ENCODE peak calls at places on chromosomes 7 and 10, in five cellular contexts. One of them, this sample, is unnamed.

GRCh38 chr7:11437987-11438386 is 394.0 kb downstream of the THSD7A start:
- DNase-seq in neuronal stem cell: no peak
- DNase-seq in H1: no peak
- DNase-seq in mesenchymal stem cell: peak
- DNase-seq in H9: no peak
- DNase-seq in this sample: no peak

GRCh38 chr7:34748244-34749039 is 90.4 kb downstream of the NPSR1 start:
- DNase-seq in neuronal stem cell: no peak
- DNase-seq in H1: no peak
- DNase-seq in mesenchymal stem cell: peak
- DNase-seq in H9: peak
- DNase-seq in this sample: peak

GRCh38 chr7:51309361-51310130 is 7.1 kb downstream of the COBL start:
- DNase-seq in mesenchymal stem cell: no peak
- DNase-seq in H9: no peak
- DNase-seq in neuronal stem cell: no peak
- DNase-seq in H1: peak
- DNase-seq in this sample: no peak

GRCh38 chr7:26993816-26994810 is 101.7 kb downstream of the HOXA1 start:
- DNase-seq in neuronal stem cell: no peak
- DNase-seq in H1: no peak
- DNase-seq in mesenchymal stem cell: no peak
- DNase-seq in H9: no peak
- DNase-seq in this sample: no peak

GRCh38 chr7:994592-995308 is 11.8 kb downstream of the CYP2W1 start:
- DNase-seq in mesenchymal stem cell: no peak
- DNase-seq in neuronal stem cell: no peak
- DNase-seq in H9: no peak
- DNase-seq in H1: no peak
- DNase-seq in this sample: no peak

GRCh38 chr10:99520040-99520803 is 12.5 kb upstream of the NKX2-3 start:
- DNase-seq in mesenchymal stem cell: peak
- DNase-seq in H1: peak
- DNase-seq in H9: peak
- DNase-seq in neuronal stem cell: no peak
- DNase-seq in this sample: no peak

GRCh38 chr10:73941300-73941699 is 30.4 kb downstream of the PLAU start:
- DNase-seq in mesenchymal stem cell: peak
- DNase-seq in neuronal stem cell: no peak
- DNase-seq in H1: no peak
- DNase-seq in H9: no peak
- DNase-seq in this sample: no peak

GRCh38 chr7:3892167-3892566 is 591.1 kb downstream of the SDK1 start:
- DNase-seq in H1: no peak
- DNase-seq in H9: no peak
- DNase-seq in neuronal stem cell: no peak
- DNase-seq in mesenchymal stem cell: no peak
- DNase-seq in this sample: no peak

GRCh38 chr10:132446661-132447445 is 49.9 kb downstream of the PWWP2B start:
- DNase-seq in neuronal stem cell: no peak
- DNase-seq in H1: no peak
- DNase-seq in mesenchymal stem cell: peak
- DNase-seq in H9: no peak
- DNase-seq in this sample: peak

GRCh38 chr10:124612611-124613498 is 131.3 kb downstream of the FAM53B start:
- DNase-seq in neuronal stem cell: no peak
- DNase-seq in H1: peak
- DNase-seq in mesenchymal stem cell: peak
- DNase-seq in H9: peak
- DNase-seq in this sample: peak

GRCh38 chr10:36452851-36453250 is 672.5 kb upstream of the ANKRD30A start:
- DNase-seq in H1: no peak
- DNase-seq in H9: no peak
- DNase-seq in mesenchymal stem cell: no peak
- DNase-seq in neuronal stem cell: no peak
- DNase-seq in this sample: no peak

GRCh38 chr7:80263321-80263720 is 128.7 kb downstream of the GNAI1 start:
- DNase-seq in H9: no peak
- DNase-seq in mesenchymal stem cell: no peak
- DNase-seq in H1: no peak
- DNase-seq in neuronal stem cell: no peak
- DNase-seq in this sample: no peak

GRCh38 chr10:31000071-31000787 is 31.4 kb downstream of the ZNF438 start:
- DNase-seq in H9: no peak
- DNase-seq in neuronal stem cell: no peak
- DNase-seq in mesenchymal stem cell: no peak
- DNase-seq in H1: no peak
- DNase-seq in this sample: no peak

DNA sequence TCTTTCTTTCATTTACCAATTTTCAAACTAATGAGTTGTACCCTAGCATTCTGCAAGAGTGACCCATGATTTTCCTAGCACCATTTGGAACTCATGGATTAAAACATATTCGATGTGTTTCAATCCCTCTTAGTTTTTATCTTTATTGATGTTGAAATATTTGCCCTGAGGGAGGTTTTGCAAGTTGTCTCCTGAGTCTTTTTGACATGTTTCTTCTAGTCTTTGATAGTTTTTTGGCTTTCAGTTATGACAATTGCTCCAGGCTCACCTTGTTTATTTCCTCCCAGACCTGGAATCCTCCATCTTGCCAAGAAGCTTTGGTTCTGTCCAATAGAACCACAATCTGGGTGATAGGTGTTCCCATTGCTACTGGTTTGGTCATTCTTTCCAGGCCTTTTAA is 327.8 kb downstream of the WDR11 start:
- DNase-seq in H9: no peak
- DNase-seq in neuronal stem cell: no peak
- DNase-seq in mesenchymal stem cell: no peak
- DNase-seq in H1: no peak
- DNase-seq in this sample: no peak
- H2BK12ac ChIP-seq in H9: no peak
- H2BK12ac ChIP-seq in neuronal stem cell: no peak
- H2BK12ac ChIP-seq in mesenchymal stem cell: no peak
- H2BK12ac ChIP-seq in H1: no peak
- H2BK12ac ChIP-seq in this sample: no peak

DNA sequence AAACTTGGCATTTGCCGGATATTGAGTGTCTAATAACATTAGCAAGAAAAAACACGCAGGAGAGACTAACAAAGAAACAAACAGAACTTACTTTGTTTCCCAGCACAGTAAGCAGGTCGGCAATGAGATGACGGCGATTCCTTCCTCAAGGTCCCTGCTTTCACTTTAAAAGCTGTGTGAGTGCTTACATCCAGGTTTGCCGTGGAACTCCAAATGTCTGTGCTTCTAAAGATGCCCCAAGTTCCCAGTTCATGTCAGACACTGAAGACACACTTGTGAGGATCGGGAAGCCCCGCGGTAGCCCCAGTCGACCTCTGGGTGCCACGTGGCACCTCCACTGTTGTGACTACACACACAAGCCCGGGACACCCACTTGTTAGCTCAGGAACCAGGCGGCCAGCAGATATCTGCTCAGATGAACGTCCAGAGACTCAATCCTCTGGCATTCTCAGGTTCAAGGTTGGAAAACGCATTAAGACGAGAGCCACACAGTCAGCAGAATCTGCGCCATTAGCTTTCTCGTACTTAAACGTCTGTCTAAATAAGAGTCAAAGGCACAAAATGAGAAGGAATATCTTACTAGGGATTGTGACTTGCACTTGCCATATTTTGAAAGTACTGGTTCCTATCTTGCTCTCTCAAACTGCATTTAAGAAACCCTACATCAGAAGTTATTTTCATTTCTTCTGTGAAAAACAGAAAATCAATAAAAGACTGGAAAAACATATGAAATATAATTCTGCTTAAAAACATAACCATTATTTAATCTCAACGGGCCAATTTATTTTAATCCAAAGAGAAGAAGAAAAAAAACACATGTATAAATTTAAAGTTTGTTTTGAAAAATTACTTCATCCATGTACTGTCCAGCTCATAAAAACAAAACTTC is 207.6 kb upstream of the KLF14 start:
- DNase-seq in mesenchymal stem cell: peak
- DNase-seq in H9: no peak
- DNase-seq in H1: no peak
- DNase-seq in neuronal stem cell: no peak
- DNase-seq in this sample: peak
- H4K8ac ChIP-seq in mesenchymal stem cell: no peak
- H4K8ac ChIP-seq in H9: no peak
- H4K8ac ChIP-seq in H1: no peak
- H4K8ac ChIP-seq in neuronal stem cell: no peak
- H4K8ac ChIP-seq in this sample: no peak

DNA sequence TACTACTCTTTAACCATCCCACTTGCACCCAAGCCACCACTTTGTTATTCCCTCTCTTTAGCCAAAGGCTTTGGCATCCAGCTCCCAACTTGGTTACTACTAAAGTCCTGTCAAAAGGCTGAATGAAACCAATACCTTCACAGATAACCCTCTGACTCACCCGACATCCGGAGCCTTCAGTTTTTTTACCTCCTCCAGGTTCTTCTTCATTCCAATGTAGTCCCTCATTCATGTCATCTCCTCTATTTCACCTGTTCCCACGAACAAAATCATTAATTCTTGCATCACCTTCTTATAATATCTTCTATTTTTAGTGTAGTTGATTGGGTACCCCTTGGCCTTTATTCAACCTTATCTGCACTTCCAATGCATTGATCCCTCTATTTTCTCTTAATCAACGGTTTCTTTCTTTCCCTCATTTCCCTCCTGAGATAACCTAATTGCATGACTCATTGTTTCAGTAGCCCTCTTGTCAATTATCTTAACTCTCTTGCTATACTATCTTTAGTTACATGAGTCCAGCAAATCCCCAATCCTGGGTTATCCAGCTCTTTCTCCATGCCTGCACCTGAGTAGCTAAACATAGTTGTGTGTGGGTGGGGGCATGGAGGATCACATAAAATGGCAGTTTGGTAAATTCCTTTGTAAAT is 87.2 kb upstream of the COL1A2 start:
- DNase-seq in mesenchymal stem cell: no peak
- DNase-seq in neuronal stem cell: no peak
- DNase-seq in H1: no peak
- DNase-seq in H9: no peak
- DNase-seq in this sample: peak
- H2BK12ac ChIP-seq in mesenchymal stem cell: no peak
- H2BK12ac ChIP-seq in neuronal stem cell: no peak
- H2BK12ac ChIP-seq in H1: no peak
- H2BK12ac ChIP-seq in H9: no peak
- H2BK12ac ChIP-seq in this sample: peak

DNA sequence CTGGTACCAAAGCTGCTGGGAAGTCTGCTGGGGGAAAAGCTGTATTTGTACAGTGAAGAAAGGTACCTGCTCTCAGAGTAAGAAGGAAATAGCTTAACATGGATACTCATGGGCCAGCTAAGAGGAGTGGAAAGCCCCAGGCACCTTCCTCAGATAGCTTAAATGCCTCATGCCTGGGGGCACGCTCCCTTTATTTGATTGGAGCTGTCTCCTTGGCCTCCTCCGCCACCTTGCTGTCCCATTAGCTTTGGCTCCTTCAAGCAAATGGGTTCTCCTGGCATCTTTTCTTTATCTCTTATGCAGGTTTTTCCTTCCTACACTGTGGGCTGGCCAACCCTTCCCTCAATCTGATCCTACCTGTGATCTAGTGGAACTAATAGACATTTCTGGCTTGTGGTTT is 318.5 kb downstream of the SH2D4B start:
- DNase-seq in H9: no peak
- DNase-seq in neuronal stem cell: no peak
- DNase-seq in H1: no peak
- DNase-seq in mesenchymal stem cell: no peak
- DNase-seq in this sample: peak
- H4K8ac ChIP-seq in H9: no peak
- H4K8ac ChIP-seq in neuronal stem cell: no peak
- H4K8ac ChIP-seq in H1: no peak
- H4K8ac ChIP-seq in mesenchymal stem cell: no peak
- H4K8ac ChIP-seq in this sample: no peak

GRCh38 chr7:29989257-29989995 is at the start of gene SCRN1:
- DNase-seq in H1: peak
- DNase-seq in H9: peak
- DNase-seq in mesenchymal stem cell: peak
- DNase-seq in neuronal stem cell: peak
- DNase-seq in this sample: peak

GRCh38 chr7:29988391-29989256 is 977 bp downstream of the SCRN1 start:
- DNase-seq in neuronal stem cell: peak
- DNase-seq in H9: peak
- DNase-seq in H1: peak
- DNase-seq in mesenchymal stem cell: peak
- DNase-seq in this sample: peak

GRCh38 chr7:29991937-29992336 is 2.3 kb upstream of the SCRN1 start:
- DNase-seq in H9: no peak
- DNase-seq in neuronal stem cell: no peak
- DNase-seq in H1: no peak
- DNase-seq in mesenchymal stem cell: no peak
- DNase-seq in this sample: no peak

GRCh38 chr7:29993169-29993568 is 3.6 kb upstream of the SCRN1 start:
- DNase-seq in H1: no peak
- DNase-seq in mesenchymal stem cell: no peak
- DNase-seq in H9: no peak
- DNase-seq in neuronal stem cell: no peak
- DNase-seq in this sample: no peak

DNA sequence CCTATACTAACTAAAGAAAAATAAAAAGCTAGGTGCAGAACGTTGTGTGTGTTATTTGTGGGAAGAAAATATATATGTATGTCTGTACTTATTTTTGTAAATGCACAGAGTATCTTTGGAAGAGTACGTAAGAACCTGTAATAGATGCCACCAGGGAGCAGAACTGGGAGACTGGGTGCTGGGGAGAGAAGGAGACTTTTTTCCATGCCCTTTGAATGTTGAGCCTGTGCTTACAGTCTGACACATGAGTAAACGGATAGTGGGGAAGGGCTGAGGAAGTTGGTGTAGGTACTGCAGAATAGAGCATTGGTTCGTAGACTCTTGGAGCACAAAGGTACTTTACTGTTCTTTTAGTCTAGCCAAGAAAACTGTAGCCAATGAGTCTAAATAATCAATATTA is 1.3 kb upstream of the SCRN1 start:
- DNase-seq in neuronal stem cell: no peak
- DNase-seq in mesenchymal stem cell: no peak
- DNase-seq in H9: no peak
- DNase-seq in H1: no peak
- DNase-seq in this sample: no peak
- H2BK12ac ChIP-seq in neuronal stem cell: no peak
- H2BK12ac ChIP-seq in mesenchymal stem cell: no peak
- H2BK12ac ChIP-seq in H9: no peak
- H2BK12ac ChIP-seq in H1: no peak
- H2BK12ac ChIP-seq in this sample: no peak

GRCh38 chr7:32891046-32891799 is at the start of gene KBTBD2:
- DNase-seq in H1: peak
- DNase-seq in mesenchymal stem cell: peak
- DNase-seq in H9: peak
- DNase-seq in neuronal stem cell: peak
- DNase-seq in this sample: peak

GRCh38 chr7:32891800-32892520 is 400 bp upstream of the KBTBD2 start:
- DNase-seq in H1: peak
- DNase-seq in neuronal stem cell: peak
- DNase-seq in H9: peak
- DNase-seq in mesenchymal stem cell: peak
- DNase-seq in this sample: peak

GRCh38 chr7:32892521-32893224 is 1.1 kb upstream of the KBTBD2 start:
- DNase-seq in H1: no peak
- DNase-seq in H9: peak
- DNase-seq in neuronal stem cell: no peak
- DNase-seq in mesenchymal stem cell: peak
- DNase-seq in this sample: peak

GRCh38 chr7:32890010-32890552 is 1.5 kb downstream of the KBTBD2 start:
- DNase-seq in mesenchymal stem cell: peak
- DNase-seq in neuronal stem cell: no peak
- DNase-seq in H9: no peak
- DNase-seq in H1: no peak
- DNase-seq in this sample: peak

GRCh38 chr7:32890553-32891045 is 961 bp downstream of the KBTBD2 start:
- DNase-seq in H1: no peak
- DNase-seq in neuronal stem cell: no peak
- DNase-seq in H9: no peak
- DNase-seq in mesenchymal stem cell: peak
- DNase-seq in this sample: peak
- H4K8ac ChIP-seq in H1: no peak
- H4K8ac ChIP-seq in neuronal stem cell: no peak
- H4K8ac ChIP-seq in H9: no peak
- H4K8ac ChIP-seq in mesenchymal stem cell: no peak
- H4K8ac ChIP-seq in this sample: peak